ENCODE peak calls at places on chromosomes 3 and 15, in nine cellular contexts. W is HFFc6; D is GM04504; Y is iris pigment epithelial cell; E is activated CD8-positive, alpha-beta memory T cell treated with anti-CD3 and anti-CD28 coated beads for 48 hours; J is mesothelial cell of epicardium; U is Daoy; Q is T-cell; N is hepatocyte. K is an unnamed sample.

GRCh38 chr3:14371573-14372474 is 30.6 kb upstream of the SLC6A6 start:
- DNase-seq in W (peak; percentile 67), D (peak; percentile 47), N (peak; percentile 79), Q (no peak), J (no peak), U (peak; percentile 84), E (no peak), Y (peak; percentile 57), K (peak; percentile 83)

GRCh38 chr3:127107491-127108375 is 85.2 kb upstream of the PRR23E start:
- DNase-seq in Q (no peak), U (no peak), N (no peak), W (no peak), E (no peak), Y (no peak), J (no peak), D (no peak), K (no peak)

GRCh38 chr3:158532099-158532734 is 38.8 kb upstream of the MLF1 start:
- DNase-seq in W (peak; percentile 50), N (peak; percentile 33), D (peak; percentile 39), Q (no peak), Y (peak; percentile 47), J (no peak), U (peak; percentile 35), E (no peak), K (peak; percentile 7)

GRCh38 chr3:129068291-129068886 is 7.8 kb downstream of the GP9 start:
- DNase-seq in D (no peak), N (no peak), E (no peak), J (no peak), Y (peak; percentile 24), W (no peak), Q (no peak), U (no peak), K (no peak)

GRCh38 chr15:97459771-97460170 is 500.7 kb upstream of the ARRDC4 start:
- DNase-seq in W (no peak), N (no peak), E (no peak), U (no peak), J (no peak), Q (no peak), D (no peak), Y (no peak), K (no peak)

GRCh38 chr15:91981802-91982201 is 128.3 kb downstream of the SLCO3A1 start:
- DNase-seq in N (no peak), D (no peak), Q (no peak), Y (no peak), J (no peak), E (no peak), W (no peak), U (no peak), K (no peak)

GRCh38 chr15:36109943-36110658 is 469.3 kb upstream of the CDIN1 start:
- DNase-seq in Y (peak; percentile 77), Q (no peak), J (no peak), U (peak; percentile 27), E (no peak), W (peak; percentile 31), D (peak; percentile 40), N (no peak), K (no peak)

GRCh38 chr15:101258238-101259144 is 6.6 kb upstream of the CHSY1 start:
- DNase-seq in E (no peak), N (peak; percentile 80), Q (no peak), U (peak; percentile 65), D (no peak), J (peak; percentile 35), Y (peak; percentile 76), W (peak; percentile 63), K (peak; percentile 65)

GRCh38 chr15:85044894-85045293 is 63.2 kb downstream of the PDE8A start:
- DNase-seq in D (no peak), J (no peak), N (no peak), E (no peak), W (no peak), U (no peak), Y (no peak), Q (no peak), K (no peak)

GRCh38 chr3:23760871-23761373 is 44.8 kb upstream of the UBE2E1 start:
- DNase-seq in J (no peak), Q (no peak), E (no peak), N (no peak), D (no peak), U (no peak), Y (no peak), W (no peak), K (no peak)

GRCh38 chr15:55017636-55018035 is 179.1 kb downstream of the RSL24D1 start:
- DNase-seq in J (no peak), N (no peak), Q (no peak), W (no peak), D (no peak), Y (no peak), U (no peak), E (no peak), K (no peak)

GRCh38 chr15:50123861-50124556 is 5.0 kb upstream of the ATP8B4 start:
- DNase-seq in Q (no peak), Y (no peak), W (no peak), E (no peak), N (no peak), U (no peak), J (no peak), D (no peak), K (no peak)

GRCh38 chr15:65824941-65825544 is 33.0 kb upstream of the DENND4A start:
- DNase-seq in Q (no peak), Y (peak; percentile 82), U (no peak), W (peak; percentile 23), D (peak; percentile 57), N (no peak), E (no peak), J (no peak), K (no peak)

GRCh38 chr15:97959738-97960363 is 652 bp upstream of the ARRDC4 start:
- DNase-seq in N (peak; percentile 17), Y (no peak), E (no peak), Q (no peak), W (no peak), D (no peak), U (no peak), J (no peak), K (no peak)

GRCh38 chr15:75347222-75348033 is 589 bp downstream of the NEIL1 start:
- DNase-seq in D (no peak), N (peak; percentile 75), Y (no peak), Q (peak; percentile 55), J (no peak), U (peak; percentile 33), W (no peak), E (peak; percentile 29), K (peak; percentile 49)

GRCh38 chr3:13891492-13892073 is 11.7 kb upstream of the WNT7A start:
- DNase-seq in E (no peak), U (peak; percentile 27), N (no peak), W (no peak), D (no peak), Y (peak; percentile 20), Q (no peak), J (no peak), K (no peak)

GRCh38 chr3:66468016-66468735 is 32.6 kb downstream of the LRIG1 start:
- DNase-seq in D (no peak), Q (no peak), J (no peak), Y (peak; percentile 83), N (no peak), W (peak; percentile 11), E (no peak), U (no peak), K (no peak)

GRCh38 chr15:51192560-51193280 is 98.0 kb upstream of the TNFAIP8L3 start:
- DNase-seq in U (peak; percentile 93), W (peak; percentile 72), Q (peak; percentile 8), E (peak; percentile 77), N (peak; percentile 92), D (peak; percentile 62), J (peak; percentile 76), Y (peak; percentile 89), K (peak; percentile 62)

GRCh38 chr15:49875392-49875791 is 243.6 kb downstream of the ATP8B4 start:
- DNase-seq in N (no peak), Y (no peak), U (no peak), Q (no peak), W (no peak), E (no peak), D (no peak), J (no peak), K (no peak)

GRCh38 chr3:187327827-187328226 is 36.3 kb upstream of the MASP1 start:
- DNase-seq in E (no peak), N (no peak), W (no peak), J (no peak), U (no peak), D (no peak), Q (no peak), Y (no peak), K (no peak)

GRCh38 chr15:37038716-37039106 is 61.6 kb downstream of the MEIS2 start:
- DNase-seq in N (no peak), U (no peak), D (no peak), W (no peak), Q (no peak), E (no peak), Y (no peak), J (no peak), K (no peak)

GRCh38 chr3:45057557-45057956 is 31.5 kb downstream of the CLEC3B start:
- DNase-seq in J (no peak), N (no peak), D (no peak), U (peak; percentile 17), E (no peak), Q (no peak), W (no peak), Y (no peak), K (no peak)

GRCh38 chr15:42163291-42163690 is 6.9 kb upstream of the PLA2G4F start:
- DNase-seq in J (no peak), U (no peak), Y (no peak), Q (no peak), N (no peak), W (no peak), D (no peak), E (no peak), K (no peak)

GRCh38 chr3:139292933-139293664 is 50.7 kb upstream of the MRPS22 start:
- DNase-seq in D (no peak), E (no peak), Y (peak; percentile 50), U (no peak), J (no peak), Q (no peak), W (no peak), N (peak; percentile 22), K (no peak)

GRCh38 chr3:162780313-162780712 is 1283.7 kb downstream of the OTOL1 start:
- DNase-seq in D (no peak), Y (no peak), J (no peak), W (no peak), E (no peak), N (no peak), Q (no peak), U (no peak), K (no peak)

GRCh38 chr3:196138927-196139680 is 57.2 kb upstream of the TFRC start:
- DNase-seq in Q (no peak), N (peak; percentile 42), U (no peak), W (no peak), J (no peak), E (no peak), D (no peak), Y (peak; percentile 55), K (peak; percentile 72)

GRCh38 chr3:182000454-182000853 is 288.7 kb downstream of the SOX2 start:
- DNase-seq in N (no peak), W (no peak), D (no peak), E (no peak), Y (no peak), J (no peak), U (no peak), Q (no peak), K (no peak)

GRCh38 chr15:93477721-93478120 is 388.7 kb upstream of the RGMA start:
- DNase-seq in Y (no peak), D (no peak), E (no peak), Q (no peak), U (no peak), W (no peak), N (no peak), J (no peak), K (no peak)

GRCh38 chr3:185400866-185401265 is 37.9 kb downstream of the MAP3K13 start:
- DNase-seq in D (no peak), E (no peak), W (no peak), Q (no peak), J (no peak), N (no peak), Y (no peak), U (no peak), K (no peak)